ENCODE peak calls at places on chromosomes 16 and 17, in ten cellular contexts. O, Q, V, B, K, I, Z, R, W and M are unnamed samples.

GRCh38 chr17:76077582-76078110 is 1.3 kb upstream of the ZACN start:
- DNase-seq in W (no peak), B (no peak), I (no peak), R (no peak), O (no peak), Z (no peak), Q (no peak), K (no peak), V (no peak), M (no peak)

GRCh38 chr16:10080031-10080772 is 102.0 kb downstream of the GRIN2A start:
- DNase-seq in R (no peak), K (peak), V (peak), Z (peak), B (no peak), W (no peak), Q (peak), I (peak), O (no peak), M (peak)

GRCh38 chr16:84340305-84341040 is 27.9 kb upstream of the ATP2C2 start:
- DNase-seq in Z (peak), W (no peak), I (no peak), Q (no peak), O (no peak), R (peak), K (no peak), B (no peak), V (no peak), M (no peak)

GRCh38 chr16:59573528-59574271 is 839.6 kb upstream of the GOT2 start:
- DNase-seq in Q (peak), B (no peak), I (peak), V (no peak), R (peak), O (no peak), Z (peak), K (peak), W (no peak), M (peak)

GRCh38 chr17:44564429-44564828 is 7.1 kb downstream of the FZD2 start:
- DNase-seq in B (no peak), K (no peak), I (no peak), W (no peak), O (no peak), V (no peak), R (no peak), Z (no peak), Q (no peak), M (no peak)

GRCh38 chr17:78793968-78794367 is 11.9 kb upstream of the CYTH1 start:
- DNase-seq in R (no peak), B (no peak), Z (no peak), V (no peak), I (no peak), K (no peak), Q (no peak), W (no peak), O (no peak), M (no peak)

GRCh38 chr17:41453069-41453468 is 12.3 kb upstream of the KRT38 start:
- DNase-seq in I (no peak), B (no peak), Q (no peak), W (no peak), O (no peak), V (no peak), K (no peak), Z (no peak), R (no peak), M (no peak)

GRCh38 chr17:41957058-41957868 is 9.3 kb upstream of the CNP start:
- DNase-seq in Z (peak), V (no peak), K (peak), B (no peak), W (no peak), O (no peak), R (peak), I (no peak), Q (no peak), M (no peak)

GRCh38 chr16:3001316-3001715 is 11.4 kb upstream of the CLDN9 start:
- DNase-seq in R (no peak), Z (no peak), O (no peak), W (no peak), B (no peak), V (no peak), Q (no peak), K (no peak), I (no peak), M (no peak)

GRCh38 chr16:29708917-29709600 is 30.1 kb downstream of the QPRT start:
- DNase-seq in K (no peak), I (no peak), Z (no peak), Q (no peak), B (no peak), O (no peak), W (no peak), R (no peak), V (no peak), M (no peak)

GRCh38 chr17:31385428-31386285 is 5.8 kb upstream of the RAB11FIP4 start:
- DNase-seq in I (no peak), K (no peak), Z (peak), Q (no peak), B (no peak), R (peak), O (no peak), W (no peak), V (no peak), M (no peak)

GRCh38 chr16:90019543-90020259 is 445 bp upstream of the DBNDD1 start:
- DNase-seq in Q (no peak), R (peak), K (peak), B (peak), I (peak), Z (peak), V (no peak), W (peak), O (no peak), M (peak)

GRCh38 chr17:73400915-73401545 is 89.2 kb upstream of the CDC42EP4 start:
- DNase-seq in I (no peak), Z (no peak), R (no peak), O (no peak), V (no peak), W (no peak), Q (no peak), B (no peak), K (no peak), M (no peak)

GRCh38 chr16:58127634-58128033 is 1.5 kb downstream of the CFAP20 start:
- DNase-seq in O (no peak), W (no peak), R (no peak), Z (peak), V (no peak), I (peak), B (no peak), K (no peak), Q (no peak), M (no peak)

GRCh38 chr17:64240741-64241347 is 22.2 kb downstream of the TEX2 start:
- DNase-seq in Z (peak), W (no peak), R (peak), V (peak), I (peak), O (no peak), B (no peak), Q (peak), K (peak), M (peak)

GRCh38 chr17:49901460-49902331 is 53.8 kb upstream of the TAC4 start:
- DNase-seq in I (no peak), Z (no peak), K (no peak), R (no peak), B (no peak), V (no peak), Q (no peak), O (no peak), W (no peak), M (peak)

GRCh38 chr17:37485938-37486570 is 3.6 kb upstream of the DUSP14 start:
- DNase-seq in Q (no peak), R (peak), Z (peak), K (no peak), I (no peak), O (no peak), W (no peak), V (no peak), B (no peak), M (no peak)

GRCh38 chr17:67477687-67478086 is 100.6 kb downstream of the PITPNC1 start:
- DNase-seq in Q (no peak), I (peak), O (no peak), B (peak), W (peak), V (no peak), Z (peak), R (no peak), K (peak), M (peak)

GRCh38 chr16:12551946-12552345 is 251.7 kb downstream of the CPPED1 start:
- DNase-seq in W (no peak), O (no peak), Q (no peak), R (peak), I (no peak), V (no peak), K (no peak), B (no peak), Z (no peak), M (no peak)

GRCh38 chr16:88775825-88776224 is 9.2 kb downstream of the PIEZO1 start:
- DNase-seq in W (no peak), Z (no peak), R (no peak), B (no peak), V (no peak), O (no peak), I (no peak), K (no peak), Q (no peak), M (no peak)

GRCh38 chr17:68344701-68345136 is 53.4 kb downstream of the ARSG start:
- DNase-seq in O (no peak), K (peak), W (no peak), R (peak), Q (no peak), B (peak), I (no peak), Z (peak), V (no peak), M (no peak)

GRCh38 chr16:27991876-27992275 is 71.6 kb downstream of the GSG1L start:
- DNase-seq in B (no peak), W (no peak), K (no peak), V (no peak), Z (no peak), I (no peak), R (no peak), O (no peak), Q (no peak), M (no peak)

GRCh38 chr16:88084881-88085280 is 133.6 kb downstream of the BANP start:
- DNase-seq in R (peak), B (no peak), K (peak), V (no peak), Q (no peak), Z (peak), W (no peak), O (no peak), I (peak), M (peak)